ENCODE peak calls at places on chromosomes 13 and 19, in six cellular contexts. One of them, this sample, is unnamed.

GRCh38 chr19:489418-490196 is 6.7 kb upstream of the MADCAM1 start:
- DNase-seq in neural progenitor cell: peak; percentile 77
- DNase-seq in fibroblast of lung: peak; percentile 33
- DNase-seq in effector CD4-positive, alpha-beta T cell: no peak
- DNase-seq in choroid plexus epithelial cell: peak; percentile 34
- DNase-seq in mucosa of gallbladder: no peak
- DNase-seq in this sample: no peak

GRCh38 chr19:52188822-52189744 is 769 bp upstream of the PPP2R1A start:
- DNase-seq in neural progenitor cell: no peak
- DNase-seq in fibroblast of lung: no peak
- DNase-seq in effector CD4-positive, alpha-beta T cell: peak; percentile 15
- DNase-seq in choroid plexus epithelial cell: no peak
- DNase-seq in mucosa of gallbladder: no peak
- DNase-seq in this sample: peak; percentile 75

GRCh38 chr19:39709026-39709872 is 5.0 kb downstream of the LGALS14 start:
- DNase-seq in neural progenitor cell: no peak
- DNase-seq in fibroblast of lung: no peak
- DNase-seq in effector CD4-positive, alpha-beta T cell: no peak
- DNase-seq in choroid plexus epithelial cell: no peak
- DNase-seq in mucosa of gallbladder: no peak
- DNase-seq in this sample: no peak

GRCh38 chr13:50320297-50320862 is 305.1 kb downstream of the KCNRG start:
- DNase-seq in neural progenitor cell: no peak
- DNase-seq in fibroblast of lung: peak; percentile 66
- DNase-seq in effector CD4-positive, alpha-beta T cell: no peak
- DNase-seq in choroid plexus epithelial cell: peak; percentile 50
- DNase-seq in mucosa of gallbladder: no peak
- DNase-seq in this sample: no peak

GRCh38 chr13:28805193-28805819 is 14.8 kb upstream of the MTUS2 start:
- DNase-seq in neural progenitor cell: peak; percentile 52
- DNase-seq in fibroblast of lung: no peak
- DNase-seq in effector CD4-positive, alpha-beta T cell: no peak
- DNase-seq in choroid plexus epithelial cell: peak; percentile 40
- DNase-seq in mucosa of gallbladder: no peak
- DNase-seq in this sample: no peak

GRCh38 chr13:42401376-42401775 is 129.4 kb downstream of the AKAP11 start:
- DNase-seq in neural progenitor cell: no peak
- DNase-seq in fibroblast of lung: no peak
- DNase-seq in effector CD4-positive, alpha-beta T cell: no peak
- DNase-seq in choroid plexus epithelial cell: no peak
- DNase-seq in mucosa of gallbladder: no peak
- DNase-seq in this sample: no peak

GRCh38 chr13:52461265-52461664 is 6.0 kb downstream of the CKAP2 start:
- DNase-seq in neural progenitor cell: no peak
- DNase-seq in fibroblast of lung: no peak
- DNase-seq in effector CD4-positive, alpha-beta T cell: no peak
- DNase-seq in choroid plexus epithelial cell: no peak
- DNase-seq in mucosa of gallbladder: no peak
- DNase-seq in this sample: no peak

GRCh38 chr13:21670006-21670882 is 629 bp upstream of the FGF9 start:
- DNase-seq in neural progenitor cell: peak; percentile 87
- DNase-seq in fibroblast of lung: peak; percentile 61
- DNase-seq in effector CD4-positive, alpha-beta T cell: peak; percentile 41
- DNase-seq in choroid plexus epithelial cell: peak; percentile 37
- DNase-seq in mucosa of gallbladder: peak; percentile 62
- DNase-seq in this sample: peak; percentile 80

GRCh38 chr19:49887653-49888477 is 8.8 kb downstream of the IL4I1 start:
- DNase-seq in neural progenitor cell: no peak
- DNase-seq in fibroblast of lung: no peak
- DNase-seq in effector CD4-positive, alpha-beta T cell: no peak
- DNase-seq in choroid plexus epithelial cell: no peak
- DNase-seq in mucosa of gallbladder: no peak
- DNase-seq in this sample: no peak

GRCh38 chr19:10712754-10713153 is 5.1 kb upstream of the DNM2 start:
- DNase-seq in neural progenitor cell: no peak
- DNase-seq in fibroblast of lung: no peak
- DNase-seq in effector CD4-positive, alpha-beta T cell: no peak
- DNase-seq in choroid plexus epithelial cell: no peak
- DNase-seq in mucosa of gallbladder: no peak
- DNase-seq in this sample: no peak

GRCh38 chr19:35318679-35319448 is 10.1 kb upstream of the CD22 start:
- DNase-seq in neural progenitor cell: no peak
- DNase-seq in fibroblast of lung: peak; percentile 58
- DNase-seq in effector CD4-positive, alpha-beta T cell: no peak
- DNase-seq in choroid plexus epithelial cell: peak; percentile 52
- DNase-seq in mucosa of gallbladder: peak; percentile 74
- DNase-seq in this sample: no peak

GRCh38 chr13:56907766-56908165 is 233.0 kb upstream of the PRR20A start:
- DNase-seq in neural progenitor cell: no peak
- DNase-seq in fibroblast of lung: no peak
- DNase-seq in effector CD4-positive, alpha-beta T cell: no peak
- DNase-seq in choroid plexus epithelial cell: no peak
- DNase-seq in mucosa of gallbladder: no peak
- DNase-seq in this sample: no peak

GRCh38 chr13:102774596-102775375 is 1.2 kb upstream of the TEX30 start:
- DNase-seq in neural progenitor cell: peak; percentile 12
- DNase-seq in fibroblast of lung: no peak
- DNase-seq in effector CD4-positive, alpha-beta T cell: no peak
- DNase-seq in choroid plexus epithelial cell: no peak
- DNase-seq in mucosa of gallbladder: no peak
- DNase-seq in this sample: no peak

GRCh38 chr19:46494115-46494935 is 1.3 kb downstream of the PNMA8B start:
- DNase-seq in neural progenitor cell: peak; percentile 1
- DNase-seq in fibroblast of lung: no peak
- DNase-seq in effector CD4-positive, alpha-beta T cell: no peak
- DNase-seq in choroid plexus epithelial cell: no peak
- DNase-seq in mucosa of gallbladder: no peak
- DNase-seq in this sample: no peak

GRCh38 chr13:67574320-67575233 is 344.4 kb upstream of the PCDH9 start:
- DNase-seq in neural progenitor cell: no peak
- DNase-seq in fibroblast of lung: peak; percentile 47
- DNase-seq in effector CD4-positive, alpha-beta T cell: no peak
- DNase-seq in choroid plexus epithelial cell: peak; percentile 85
- DNase-seq in mucosa of gallbladder: no peak
- DNase-seq in this sample: no peak

GRCh38 chr19:5479958-5480357 is 24.7 kb downstream of the ZNRF4 start:
- DNase-seq in neural progenitor cell: no peak
- DNase-seq in fibroblast of lung: no peak
- DNase-seq in effector CD4-positive, alpha-beta T cell: no peak
- DNase-seq in choroid plexus epithelial cell: no peak
- DNase-seq in mucosa of gallbladder: no peak
- DNase-seq in this sample: no peak

GRCh38 chr19:16470911-16471811 is 609 bp downstream of the EPS15L1 start:
- DNase-seq in neural progenitor cell: peak; percentile 44
- DNase-seq in fibroblast of lung: peak; percentile 49
- DNase-seq in effector CD4-positive, alpha-beta T cell: no peak
- DNase-seq in choroid plexus epithelial cell: peak; percentile 71
- DNase-seq in mucosa of gallbladder: no peak
- DNase-seq in this sample: peak; percentile 74

GRCh38 chr13:98143601-98144500 is 957 bp downstream of the FARP1 start:
- DNase-seq in neural progenitor cell: peak; percentile 63
- DNase-seq in fibroblast of lung: peak; percentile 46
- DNase-seq in effector CD4-positive, alpha-beta T cell: no peak
- DNase-seq in choroid plexus epithelial cell: peak; percentile 57
- DNase-seq in mucosa of gallbladder: no peak
- DNase-seq in this sample: no peak

GRCh38 chr13:57629391-57629804 is 2.1 kb upstream of the PCDH17 start:
- DNase-seq in neural progenitor cell: no peak
- DNase-seq in fibroblast of lung: peak; percentile 40
- DNase-seq in effector CD4-positive, alpha-beta T cell: no peak
- DNase-seq in choroid plexus epithelial cell: no peak
- DNase-seq in mucosa of gallbladder: peak; percentile 12
- DNase-seq in this sample: no peak

GRCh38 chr13:111251646-111252448 is 68.6 kb upstream of the TEX29 start:
- DNase-seq in neural progenitor cell: no peak
- DNase-seq in fibroblast of lung: no peak
- DNase-seq in effector CD4-positive, alpha-beta T cell: no peak
- DNase-seq in choroid plexus epithelial cell: peak; percentile 16
- DNase-seq in mucosa of gallbladder: no peak
- DNase-seq in this sample: no peak

GRCh38 chr13:98468929-98469328 is 108.0 kb downstream of the STK24 start:
- DNase-seq in neural progenitor cell: no peak
- DNase-seq in fibroblast of lung: no peak
- DNase-seq in effector CD4-positive, alpha-beta T cell: no peak
- DNase-seq in choroid plexus epithelial cell: no peak
- DNase-seq in mucosa of gallbladder: no peak
- DNase-seq in this sample: no peak

GRCh38 chr13:114130708-114131580 is 1.5 kb downstream of the RASA3 start:
- DNase-seq in neural progenitor cell: peak; percentile 68
- DNase-seq in fibroblast of lung: peak; percentile 82
- DNase-seq in effector CD4-positive, alpha-beta T cell: peak; percentile 63
- DNase-seq in choroid plexus epithelial cell: peak; percentile 86
- DNase-seq in mucosa of gallbladder: peak; percentile 33
- DNase-seq in this sample: no peak

GRCh38 chr19:9801976-9802375 is 16.9 kb downstream of the FBXL12 start:
- DNase-seq in neural progenitor cell: no peak
- DNase-seq in fibroblast of lung: no peak
- DNase-seq in effector CD4-positive, alpha-beta T cell: no peak
- DNase-seq in choroid plexus epithelial cell: no peak
- DNase-seq in mucosa of gallbladder: no peak
- DNase-seq in this sample: no peak

GRCh38 chr19:13079542-13079986 is 23.1 kb downstream of the LYL1 start:
- DNase-seq in neural progenitor cell: no peak
- DNase-seq in fibroblast of lung: peak; percentile 80
- DNase-seq in effector CD4-positive, alpha-beta T cell: no peak
- DNase-seq in choroid plexus epithelial cell: peak; percentile 53
- DNase-seq in mucosa of gallbladder: no peak
- DNase-seq in this sample: no peak

GRCh38 chr19:7265963-7266362 is 28.3 kb downstream of the INSR start:
- DNase-seq in neural progenitor cell: no peak
- DNase-seq in fibroblast of lung: no peak
- DNase-seq in effector CD4-positive, alpha-beta T cell: no peak
- DNase-seq in choroid plexus epithelial cell: no peak
- DNase-seq in mucosa of gallbladder: no peak
- DNase-seq in this sample: no peak

GRCh38 chr19:41868120-41868988 is 8.3 kb downstream of the RPS19 start:
- DNase-seq in neural progenitor cell: no peak
- DNase-seq in fibroblast of lung: no peak
- DNase-seq in effector CD4-positive, alpha-beta T cell: no peak
- DNase-seq in choroid plexus epithelial cell: no peak
- DNase-seq in mucosa of gallbladder: no peak
- DNase-seq in this sample: no peak

GRCh38 chr13:33740134-33740538 is 77.8 kb upstream of the RFC3 start:
- DNase-seq in neural progenitor cell: no peak
- DNase-seq in fibroblast of lung: peak; percentile 56
- DNase-seq in effector CD4-positive, alpha-beta T cell: no peak
- DNase-seq in choroid plexus epithelial cell: peak; percentile 61
- DNase-seq in mucosa of gallbladder: no peak
- DNase-seq in this sample: no peak

GRCh38 chr19:42271045-42271419 is 2.0 kb downstream of the CIC start:
- DNase-seq in neural progenitor cell: no peak
- DNase-seq in fibroblast of lung: no peak
- DNase-seq in effector CD4-positive, alpha-beta T cell: no peak
- DNase-seq in choroid plexus epithelial cell: no peak
- DNase-seq in mucosa of gallbladder: no peak
- DNase-seq in this sample: no peak

GRCh38 chr13:33125821-33126570 is 109.8 kb downstream of the KL start:
- DNase-seq in neural progenitor cell: peak; percentile 19
- DNase-seq in fibroblast of lung: peak; percentile 95
- DNase-seq in effector CD4-positive, alpha-beta T cell: no peak
- DNase-seq in choroid plexus epithelial cell: peak; percentile 99
- DNase-seq in mucosa of gallbladder: peak; percentile 79
- DNase-seq in this sample: no peak

GRCh38 chr13:74187564-74187963 is 53.4 kb upstream of the KLF12 start:
- DNase-seq in neural progenitor cell: no peak
- DNase-seq in fibroblast of lung: peak; percentile 10
- DNase-seq in effector CD4-positive, alpha-beta T cell: no peak
- DNase-seq in choroid plexus epithelial cell: no peak
- DNase-seq in mucosa of gallbladder: no peak
- DNase-seq in this sample: no peak

GRCh38 chr19:13366529-13367143 is 139.6 kb downstream of the CACNA1A start:
- DNase-seq in neural progenitor cell: peak; percentile 51
- DNase-seq in fibroblast of lung: peak; percentile 31
- DNase-seq in effector CD4-positive, alpha-beta T cell: no peak
- DNase-seq in choroid plexus epithelial cell: peak; percentile 24
- DNase-seq in mucosa of gallbladder: no peak
- DNase-seq in this sample: no peak

GRCh38 chr13:89862691-89863036 is 1484.8 kb upstream of the MIR17HG start:
- DNase-seq in neural progenitor cell: no peak
- DNase-seq in fibroblast of lung: no peak
- DNase-seq in effector CD4-positive, alpha-beta T cell: no peak
- DNase-seq in choroid plexus epithelial cell: no peak
- DNase-seq in mucosa of gallbladder: no peak
- DNase-seq in this sample: no peak

GRCh38 chr19:15633122-15633521 is 7.6 kb upstream of the CYP4F3 start:
- DNase-seq in neural progenitor cell: no peak
- DNase-seq in fibroblast of lung: no peak
- DNase-seq in effector CD4-positive, alpha-beta T cell: no peak
- DNase-seq in choroid plexus epithelial cell: no peak
- DNase-seq in mucosa of gallbladder: no peak
- DNase-seq in this sample: no peak

GRCh38 chr19:40588110-40588854 is 11.6 kb downstream of the SHKBP1 start:
- DNase-seq in neural progenitor cell: no peak
- DNase-seq in fibroblast of lung: peak; percentile 47
- DNase-seq in effector CD4-positive, alpha-beta T cell: no peak
- DNase-seq in choroid plexus epithelial cell: peak; percentile 42
- DNase-seq in mucosa of gallbladder: no peak
- DNase-seq in this sample: no peak